ENCODE peak calls at places on chromosomes 4 and X, in seven cellular contexts. S is SK-N-SH, X is GM23338, K is K562, A is HepG2, D is GM12878, L is Panc1. W is an unnamed sample.

GRCh38 chr4:970046-970745 is 3.2 kb downstream of the DGKQ start:
- DNase-seq in S (no peak), X (no peak), K (no peak), A (no peak), D (no peak), L (no peak), W (no peak)

GRCh38 chr4:77310931-77311330 is 153.9 kb downstream of the CCNG2 start:
- DNase-seq in S (no peak), X (peak), K (no peak), A (no peak), D (no peak), L (no peak), W (no peak)

GRCh38 chrX:148530464-148531077 is 30.2 kb downstream of the AFF2 start:
- DNase-seq in S (no peak), X (peak), K (peak), A (no peak), D (no peak), L (no peak), W (no peak)

GRCh38 chr4:42637104-42637503 is 19.8 kb downstream of the ATP8A1 start:
- DNase-seq in S (no peak), X (no peak), K (no peak), A (no peak), D (no peak), L (no peak), W (no peak)

GRCh38 chrX:51641421-51642021 is 22.8 kb upstream of the CENPVL3 start:
- DNase-seq in S (peak), X (peak), K (peak), A (peak), D (no peak), L (peak), W (peak)

GRCh38 chr4:82951196-82951595 is 50.7 kb downstream of the THAP9 start:
- DNase-seq in S (no peak), X (no peak), K (no peak), A (no peak), D (no peak), L (no peak), W (no peak)

GRCh38 chr4:188660796-188661195 is 521.6 kb downstream of the TRIML1 start:
- DNase-seq in S (no peak), X (no peak), K (no peak), A (no peak), D (no peak), L (no peak), W (no peak)

GRCh38 chrX:155744534-155744933 is 131.8 kb upstream of the TMLHE start:
- DNase-seq in S (no peak), X (no peak), K (no peak), A (no peak), D (no peak), L (no peak), W (no peak)

GRCh38 chr4:153785830-153786721 is 2.8 kb downstream of the SFRP2 start:
- DNase-seq in S (peak), X (peak), K (no peak), A (peak), D (no peak), L (peak), W (no peak)

GRCh38 chr4:7842384-7843279 is 97.0 kb downstream of the AFAP1 start:
- DNase-seq in S (no peak), X (no peak), K (no peak), A (no peak), D (no peak), L (peak), W (peak)

GRCh38 chr4:44016582-44017421 is 431.8 kb downstream of the KCTD8 start:
- DNase-seq in S (no peak), X (no peak), K (no peak), A (peak), D (no peak), L (peak), W (peak)

GRCh38 chr4:180059216-180059881 is 2183.9 kb upstream of the TENM3 start:
- DNase-seq in S (peak), X (peak), K (no peak), A (no peak), D (no peak), L (no peak), W (no peak)

GRCh38 chr4:102638621-102639020 is 122.1 kb downstream of the MANBA start:
- DNase-seq in S (no peak), X (no peak), K (no peak), A (no peak), D (no peak), L (no peak), W (no peak)

GRCh38 chrX:13080128-13080795 is 35.8 kb upstream of the FAM9C start:
- DNase-seq in S (no peak), X (no peak), K (no peak), A (no peak), D (no peak), L (no peak), W (no peak)

GRCh38 chrX:8868070-8868795 is 67.0 kb upstream of the FAM9A start:
- DNase-seq in S (no peak), X (no peak), K (no peak), A (no peak), D (no peak), L (no peak), W (peak)

GRCh38 chrX:110847334-110847733 is 51.7 kb upstream of the CHRDL1 start:
- DNase-seq in S (peak), X (peak), K (peak), A (peak), D (peak), L (peak), W (peak)

GRCh38 chr4:123661080-123661737 is 264.6 kb downstream of the SPRY1 start:
- DNase-seq in S (peak), X (peak), K (peak), A (no peak), D (no peak), L (no peak), W (peak)

GRCh38 chrX:119826399-119826959 is 26.3 kb downstream of the UPF3B start:
- DNase-seq in S (no peak), X (peak), K (no peak), A (peak), D (no peak), L (peak), W (no peak)

GRCh38 chr4:68451246-68452211 is 4.3 kb downstream of the TMPRSS11E start:
- DNase-seq in S (no peak), X (peak), K (no peak), A (no peak), D (no peak), L (no peak), W (no peak)

GRCh38 chr4:56434599-56435000 is 815 bp downstream of the PPAT start:
- DNase-seq in S (no peak), X (no peak), K (no peak), A (no peak), D (no peak), L (no peak), W (no peak)

GRCh38 chrX:14875624-14876023 is 2.4 kb downstream of the MOSPD2 start:
- DNase-seq in S (no peak), X (no peak), K (no peak), A (no peak), D (no peak), L (no peak), W (no peak)

GRCh38 chrX:77426811-77427210 is 20.4 kb upstream of the FGF16 start:
- DNase-seq in S (no peak), X (no peak), K (no peak), A (no peak), D (no peak), L (no peak), W (no peak)

DNA sequence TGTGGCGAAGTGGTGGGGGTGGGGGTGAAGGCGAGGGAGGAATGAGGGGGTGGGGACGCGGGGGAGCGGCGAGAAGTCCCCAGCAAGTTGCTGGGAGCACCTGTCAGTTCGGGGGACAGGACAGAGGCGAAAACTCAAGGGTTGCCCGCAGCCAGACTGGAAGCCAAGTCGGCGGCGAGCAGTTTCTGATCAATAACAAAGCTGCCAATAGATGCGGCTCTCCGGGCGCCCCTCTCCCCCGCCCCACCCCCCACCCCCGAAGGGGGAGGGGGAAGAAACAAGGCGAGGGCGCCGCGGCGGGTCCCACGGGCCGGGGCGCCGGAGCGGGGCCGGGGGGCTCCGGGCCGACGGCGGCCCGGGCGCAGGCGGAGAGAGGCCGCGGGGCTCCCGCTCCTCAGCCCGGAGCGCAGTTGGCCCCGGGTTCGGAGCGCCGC is 414 bp downstream of the PDGFC start:
- DNase-seq in S (peak), X (peak), K (no peak), A (no peak), D (no peak), L (no peak), W (no peak)
- TF ChIP-seq REST in S (no peak), X (no peak), K (no peak), A (no peak), D (no peak), L (no peak), W (no peak)

DNA sequence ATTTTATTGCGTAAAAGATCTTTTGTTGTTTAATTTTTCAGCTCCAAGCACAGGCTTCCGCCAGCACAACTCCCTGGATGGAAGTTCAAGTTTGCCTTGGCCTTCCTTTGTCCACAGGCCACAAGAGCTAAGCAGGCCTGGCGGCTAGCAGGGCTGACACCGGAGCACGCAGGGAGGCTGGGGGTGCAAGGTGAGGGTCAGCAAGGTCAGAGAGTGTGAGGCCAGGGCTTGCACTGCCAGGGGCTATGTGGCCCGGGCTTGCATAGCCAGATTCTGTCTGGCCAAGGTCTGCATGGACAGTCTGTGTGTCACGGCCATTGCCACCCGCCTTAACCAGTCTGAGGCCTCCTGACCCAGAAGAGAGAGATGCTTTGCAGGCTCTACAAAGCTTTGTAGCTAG is 123.9 kb downstream of the BCOR start:
- DNase-seq in S (no peak), X (no peak), K (no peak), A (peak), D (no peak), L (no peak), W (no peak)
- TF ChIP-seq REST in S (no peak), X (no peak), K (no peak), A (no peak), D (no peak), L (no peak), W (no peak)

GRCh38 chrX:151816914-151817313 is 82.4 kb downstream of the CNGA2 start:
- DNase-seq in S (no peak), X (no peak), K (no peak), A (no peak), D (no peak), L (no peak), W (no peak)

GRCh38 chrX:151814767-151815166 is 80.2 kb downstream of the CNGA2 start:
- DNase-seq in S (no peak), X (no peak), K (no peak), A (no peak), D (no peak), L (no peak), W (no peak)

GRCh38 chrX:151818828-151819227 is 84.3 kb downstream of the CNGA2 start:
- DNase-seq in S (no peak), X (no peak), K (no peak), A (no peak), D (no peak), L (no peak), W (no peak)

GRCh38 chrX:151821226-151821625 is 86.7 kb downstream of the CNGA2 start:
- DNase-seq in S (no peak), X (no peak), K (no peak), A (no peak), D (no peak), L (no peak), W (no peak)

GRCh38 chrX:151815461-151815860 is 80.9 kb downstream of the CNGA2 start:
- DNase-seq in S (no peak), X (no peak), K (no peak), A (no peak), D (no peak), L (no peak), W (no peak)
- TF ChIP-seq REST in S (no peak), X (no peak), K (no peak), A (no peak), D (no peak), L (no peak), W (no peak)

GRCh38 chr4:152605031-152605430 is 69.1 kb upstream of the FBXW7 start:
- DNase-seq in S (no peak), X (peak), K (no peak), A (no peak), D (no peak), L (no peak), W (no peak)
- TF ChIP-seq REST in S (no peak), X (no peak), K (no peak), A (no peak), D (no peak), L (no peak), W (no peak)

DNA sequence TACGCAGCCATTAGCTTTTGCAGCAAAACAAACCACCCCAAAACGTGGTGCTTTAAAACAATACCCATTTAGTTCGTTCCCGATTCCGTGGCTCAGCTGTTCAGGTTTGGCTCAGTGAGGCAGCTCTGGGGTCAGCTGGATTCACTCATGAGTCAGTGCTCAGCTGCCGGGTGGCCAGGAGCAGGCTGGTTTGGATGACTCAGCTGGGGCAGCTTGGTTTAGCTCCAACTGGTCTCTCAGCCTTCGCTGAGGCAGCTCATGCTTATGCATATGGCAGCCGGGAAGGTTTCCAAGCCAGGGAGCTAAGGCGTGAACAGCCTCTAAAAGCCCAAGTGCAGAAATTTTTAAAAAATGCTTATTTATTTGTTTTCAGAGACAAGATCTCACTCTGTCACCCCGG is 13.3 kb upstream of the CD99 start:
- DNase-seq in S (no peak), X (no peak), K (peak), A (no peak), D (no peak), L (peak), W (peak)
- TF ChIP-seq REST in S (peak), X (no peak), K (no peak), A (no peak), D (no peak), L (no peak), W (no peak)